ENCODE peak calls at places on chromosomes 7 and 10, in six cellular contexts. One of them, this sample, is unnamed.

GRCh38 chr10:77587424-77587806 is 50.2 kb downstream of the KCNMA1 start:
- DNase-seq in HFFc6: no peak
- DNase-seq in GM06990: no peak
- DNase-seq in CD8-positive, alpha-beta T cell: no peak
- DNase-seq in progenitor cell of endocrine pancreas: no peak
- DNase-seq in fibroblast of the aortic adventitia: no peak
- DNase-seq in this sample: no peak

GRCh38 chr10:121831777-121832176 is 96.1 kb downstream of the ATE1 start:
- DNase-seq in progenitor cell of endocrine pancreas: no peak
- DNase-seq in HFFc6: no peak
- DNase-seq in fibroblast of the aortic adventitia: peak; percentile 11
- DNase-seq in CD8-positive, alpha-beta T cell: no peak
- DNase-seq in GM06990: no peak
- DNase-seq in this sample: no peak

GRCh38 chr7:5594616-5595544 is 171.2 kb upstream of the TNRC18 start:
- DNase-seq in fibroblast of the aortic adventitia: no peak
- DNase-seq in progenitor cell of endocrine pancreas: no peak
- DNase-seq in CD8-positive, alpha-beta T cell: no peak
- DNase-seq in HFFc6: no peak
- DNase-seq in GM06990: no peak
- DNase-seq in this sample: no peak

GRCh38 chr10:128064615-128065580 is 61.3 kb downstream of the MKI67 start:
- DNase-seq in CD8-positive, alpha-beta T cell: peak; percentile 82
- DNase-seq in HFFc6: peak; percentile 17
- DNase-seq in GM06990: peak; percentile 72
- DNase-seq in fibroblast of the aortic adventitia: peak; percentile 31
- DNase-seq in progenitor cell of endocrine pancreas: no peak
- DNase-seq in this sample: no peak

GRCh38 chr10:101066890-101067355 is 5.1 kb downstream of the KAZALD1 start:
- DNase-seq in fibroblast of the aortic adventitia: peak; percentile 10
- DNase-seq in progenitor cell of endocrine pancreas: no peak
- DNase-seq in HFFc6: no peak
- DNase-seq in GM06990: no peak
- DNase-seq in CD8-positive, alpha-beta T cell: no peak
- DNase-seq in this sample: no peak

GRCh38 chr10:119657725-119658124 is 6.5 kb downstream of the BAG3 start:
- DNase-seq in fibroblast of the aortic adventitia: peak; percentile 47
- DNase-seq in HFFc6: no peak
- DNase-seq in CD8-positive, alpha-beta T cell: no peak
- DNase-seq in progenitor cell of endocrine pancreas: no peak
- DNase-seq in GM06990: no peak
- DNase-seq in this sample: no peak

GRCh38 chr7:117479480-117480224 is at the start of gene CFTR:
- DNase-seq in CD8-positive, alpha-beta T cell: no peak
- DNase-seq in GM06990: no peak
- DNase-seq in fibroblast of the aortic adventitia: no peak
- DNase-seq in progenitor cell of endocrine pancreas: peak; percentile 32
- DNase-seq in HFFc6: no peak
- DNase-seq in this sample: peak; percentile 21

GRCh38 chr10:91271886-91272285 is 51.4 kb downstream of the PCGF5 start:
- DNase-seq in fibroblast of the aortic adventitia: peak; percentile 17
- DNase-seq in HFFc6: peak; percentile 72
- DNase-seq in CD8-positive, alpha-beta T cell: no peak
- DNase-seq in progenitor cell of endocrine pancreas: no peak
- DNase-seq in GM06990: no peak
- DNase-seq in this sample: no peak

GRCh38 chr10:124827474-124827873 is 25.9 kb downstream of the ABRAXAS2 start:
- DNase-seq in fibroblast of the aortic adventitia: peak; percentile 66
- DNase-seq in CD8-positive, alpha-beta T cell: no peak
- DNase-seq in HFFc6: peak; percentile 8
- DNase-seq in progenitor cell of endocrine pancreas: no peak
- DNase-seq in GM06990: no peak
- DNase-seq in this sample: no peak

GRCh38 chr10:44975487-44976331 is 2.9 kb downstream of the DEPP1 start:
- DNase-seq in GM06990: no peak
- DNase-seq in HFFc6: no peak
- DNase-seq in progenitor cell of endocrine pancreas: no peak
- DNase-seq in CD8-positive, alpha-beta T cell: no peak
- DNase-seq in fibroblast of the aortic adventitia: peak; percentile 88
- DNase-seq in this sample: no peak

DNA sequence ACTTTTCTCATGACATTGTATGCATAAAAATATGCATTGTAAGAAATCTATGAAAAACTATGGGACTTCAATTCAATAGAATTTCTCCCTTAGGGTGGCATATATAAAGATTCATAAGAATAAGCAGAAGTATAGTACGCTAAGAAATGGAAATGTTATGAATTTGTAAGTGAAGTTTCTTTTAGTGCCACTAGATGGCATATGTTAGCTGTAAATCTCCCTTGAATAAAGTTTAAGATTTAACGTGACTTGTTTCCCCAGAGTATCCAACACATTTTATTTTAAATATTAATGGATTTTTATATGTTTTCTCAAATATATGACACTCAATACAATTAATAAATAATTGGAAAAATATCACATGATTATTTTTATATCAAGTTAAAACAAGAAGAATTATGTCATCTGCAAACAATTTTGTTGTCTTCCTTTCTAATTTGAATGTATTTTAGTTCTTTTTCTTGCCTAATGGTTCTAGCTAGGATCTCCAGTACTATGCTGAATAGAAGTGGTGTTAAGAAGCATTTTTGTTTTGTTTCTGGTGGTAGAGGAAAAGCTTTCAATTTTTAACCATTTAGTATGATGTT is 287.2 kb downstream of the HGF start:
- DNase-seq in CD8-positive, alpha-beta T cell: no peak
- DNase-seq in HFFc6: peak; percentile 38
- DNase-seq in fibroblast of the aortic adventitia: peak; percentile 74
- DNase-seq in progenitor cell of endocrine pancreas: no peak
- DNase-seq in GM06990: no peak
- DNase-seq in this sample: no peak
- TF ChIP-seq CTCF in CD8-positive, alpha-beta T cell: peak; percentile 68
- TF ChIP-seq CTCF in HFFc6: peak; percentile 91
- TF ChIP-seq CTCF in fibroblast of the aortic adventitia: peak; percentile 48
- TF ChIP-seq CTCF in progenitor cell of endocrine pancreas: peak; percentile 82
- TF ChIP-seq CTCF in GM06990: peak; percentile 50
- TF ChIP-seq CTCF in this sample: peak; percentile 84

DNA sequence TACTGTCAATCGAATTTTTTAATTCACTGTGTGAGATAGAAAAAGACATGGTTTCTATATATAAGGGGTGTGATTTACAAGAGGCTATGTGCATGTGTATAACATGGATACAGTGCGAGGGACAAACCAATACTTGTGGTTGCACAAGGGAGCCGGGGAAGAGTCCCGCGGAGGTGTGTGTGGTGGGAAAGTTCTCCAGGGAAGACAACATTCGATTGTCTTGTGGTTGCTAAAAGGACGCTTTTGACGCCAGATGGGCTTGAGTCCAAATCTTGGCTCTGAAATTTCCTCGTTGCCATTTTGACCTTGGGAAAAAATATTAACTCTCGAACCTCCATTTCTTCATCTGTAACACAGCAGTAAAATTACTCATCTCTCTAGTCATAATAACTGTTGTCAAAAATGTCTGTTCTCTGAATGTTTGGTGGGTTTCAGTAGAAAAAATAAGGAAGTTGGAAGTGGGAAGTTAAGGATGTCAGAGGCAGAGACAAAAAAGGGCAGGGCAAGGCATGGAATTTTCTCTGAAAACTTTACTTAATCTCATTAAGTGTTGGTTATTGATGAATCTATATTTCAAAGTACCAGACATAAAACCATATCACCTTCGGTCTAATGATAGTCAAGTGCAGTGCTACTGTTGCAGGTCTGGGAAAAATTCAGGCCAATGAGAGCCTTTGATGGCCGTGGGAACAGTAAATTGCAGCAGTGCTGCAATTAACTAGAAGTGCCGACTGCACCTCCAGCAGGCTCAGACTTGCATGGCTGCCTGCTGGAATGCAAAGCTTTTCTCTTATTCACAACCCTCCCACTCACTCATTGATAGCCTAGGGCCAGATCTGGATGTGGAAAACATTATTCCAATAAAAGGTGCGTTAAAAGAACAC is 16.6 kb downstream of the PLXDC2 start:
- DNase-seq in CD8-positive, alpha-beta T cell: no peak
- DNase-seq in HFFc6: no peak
- DNase-seq in GM06990: no peak
- DNase-seq in progenitor cell of endocrine pancreas: no peak
- DNase-seq in fibroblast of the aortic adventitia: no peak
- DNase-seq in this sample: no peak
- TF ChIP-seq CTCF in CD8-positive, alpha-beta T cell: no peak
- TF ChIP-seq CTCF in HFFc6: no peak
- TF ChIP-seq CTCF in GM06990: no peak
- TF ChIP-seq CTCF in progenitor cell of endocrine pancreas: no peak
- TF ChIP-seq CTCF in fibroblast of the aortic adventitia: no peak
- TF ChIP-seq CTCF in this sample: no peak

GRCh38 chr10:70404036-70404905 is at the start of gene EIF4EBP2:
- DNase-seq in fibroblast of the aortic adventitia: peak; percentile 94
- DNase-seq in GM06990: peak; percentile 99
- DNase-seq in CD8-positive, alpha-beta T cell: peak; percentile 95
- DNase-seq in progenitor cell of endocrine pancreas: peak; percentile 98
- DNase-seq in HFFc6: peak; percentile 90
- DNase-seq in this sample: peak; percentile 100

GRCh38 chr10:70399177-70399576 is 4.8 kb upstream of the EIF4EBP2 start:
- DNase-seq in fibroblast of the aortic adventitia: no peak
- DNase-seq in HFFc6: no peak
- DNase-seq in CD8-positive, alpha-beta T cell: no peak
- DNase-seq in GM06990: no peak
- DNase-seq in progenitor cell of endocrine pancreas: no peak
- DNase-seq in this sample: no peak

GRCh38 chr10:70404906-70405824 is 1.2 kb downstream of the EIF4EBP2 start:
- DNase-seq in progenitor cell of endocrine pancreas: no peak
- DNase-seq in fibroblast of the aortic adventitia: peak; percentile 99
- DNase-seq in GM06990: no peak
- DNase-seq in CD8-positive, alpha-beta T cell: no peak
- DNase-seq in HFFc6: peak; percentile 89
- DNase-seq in this sample: peak; percentile 39

GRCh38 chr10:70403483-70404035 is 386 bp upstream of the EIF4EBP2 start:
- DNase-seq in HFFc6: no peak
- DNase-seq in GM06990: no peak
- DNase-seq in CD8-positive, alpha-beta T cell: no peak
- DNase-seq in fibroblast of the aortic adventitia: no peak
- DNase-seq in progenitor cell of endocrine pancreas: no peak
- DNase-seq in this sample: no peak
- TF ChIP-seq CTCF in HFFc6: no peak
- TF ChIP-seq CTCF in GM06990: no peak
- TF ChIP-seq CTCF in CD8-positive, alpha-beta T cell: no peak
- TF ChIP-seq CTCF in fibroblast of the aortic adventitia: no peak
- TF ChIP-seq CTCF in progenitor cell of endocrine pancreas: no peak
- TF ChIP-seq CTCF in this sample: no peak

GRCh38 chr7:82164410-82164809 is 279.2 kb downstream of the CACNA2D1 start:
- DNase-seq in GM06990: no peak
- DNase-seq in CD8-positive, alpha-beta T cell: no peak
- DNase-seq in HFFc6: no peak
- DNase-seq in progenitor cell of endocrine pancreas: no peak
- DNase-seq in fibroblast of the aortic adventitia: no peak
- DNase-seq in this sample: no peak

GRCh38 chr7:82166666-82167065 is 276.9 kb downstream of the CACNA2D1 start:
- DNase-seq in CD8-positive, alpha-beta T cell: no peak
- DNase-seq in progenitor cell of endocrine pancreas: no peak
- DNase-seq in fibroblast of the aortic adventitia: peak; percentile 24
- DNase-seq in HFFc6: no peak
- DNase-seq in GM06990: no peak
- DNase-seq in this sample: no peak

GRCh38 chr7:82163586-82163985 is 280.0 kb downstream of the CACNA2D1 start:
- DNase-seq in fibroblast of the aortic adventitia: no peak
- DNase-seq in GM06990: no peak
- DNase-seq in HFFc6: no peak
- DNase-seq in progenitor cell of endocrine pancreas: no peak
- DNase-seq in CD8-positive, alpha-beta T cell: no peak
- DNase-seq in this sample: no peak

GRCh38 chr7:82167568-82168314 is 275.8 kb downstream of the CACNA2D1 start:
- DNase-seq in HFFc6: no peak
- DNase-seq in progenitor cell of endocrine pancreas: no peak
- DNase-seq in GM06990: no peak
- DNase-seq in fibroblast of the aortic adventitia: peak; percentile 18
- DNase-seq in CD8-positive, alpha-beta T cell: no peak
- DNase-seq in this sample: no peak

DNA sequence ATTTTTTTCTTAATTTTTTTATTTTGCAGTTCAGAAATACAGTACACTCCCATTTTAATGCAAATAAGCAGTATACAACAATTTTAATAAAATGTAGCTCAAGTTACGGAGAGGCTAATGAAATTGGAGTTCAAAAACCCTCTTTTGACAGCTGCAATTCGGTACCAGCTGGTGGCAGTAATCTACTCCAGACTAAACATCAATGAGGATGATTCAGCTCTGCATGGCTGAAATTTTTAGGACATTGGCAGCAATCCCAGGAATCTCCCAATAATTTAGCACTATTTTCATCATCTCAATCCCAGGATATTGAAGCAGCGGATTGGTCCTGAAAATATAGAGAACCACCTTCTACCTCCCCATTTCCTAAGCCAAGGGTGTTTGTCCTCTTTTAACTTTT is 278.8 kb downstream of the CACNA2D1 start:
- DNase-seq in CD8-positive, alpha-beta T cell: no peak
- DNase-seq in GM06990: no peak
- DNase-seq in fibroblast of the aortic adventitia: peak; percentile 92
- DNase-seq in HFFc6: peak; percentile 63
- DNase-seq in progenitor cell of endocrine pancreas: no peak
- DNase-seq in this sample: no peak
- TF ChIP-seq CTCF in CD8-positive, alpha-beta T cell: no peak
- TF ChIP-seq CTCF in GM06990: peak; percentile 4
- TF ChIP-seq CTCF in fibroblast of the aortic adventitia: peak; percentile 46
- TF ChIP-seq CTCF in HFFc6: peak; percentile 72
- TF ChIP-seq CTCF in progenitor cell of endocrine pancreas: no peak
- TF ChIP-seq CTCF in this sample: no peak

GRCh38 chr7:32588657-32589056 is 93.4 kb downstream of the AVL9 start:
- DNase-seq in progenitor cell of endocrine pancreas: no peak
- DNase-seq in fibroblast of the aortic adventitia: peak; percentile 46
- DNase-seq in HFFc6: peak; percentile 69
- DNase-seq in GM06990: no peak
- DNase-seq in CD8-positive, alpha-beta T cell: no peak
- DNase-seq in this sample: no peak
- TF ChIP-seq CTCF in progenitor cell of endocrine pancreas: no peak
- TF ChIP-seq CTCF in fibroblast of the aortic adventitia: no peak
- TF ChIP-seq CTCF in HFFc6: peak; percentile 19
- TF ChIP-seq CTCF in GM06990: no peak
- TF ChIP-seq CTCF in CD8-positive, alpha-beta T cell: no peak
- TF ChIP-seq CTCF in this sample: no peak

GRCh38 chr10:102918817-102919236 is 733 bp downstream of the CNNM2 start:
- DNase-seq in progenitor cell of endocrine pancreas: no peak
- DNase-seq in CD8-positive, alpha-beta T cell: peak; percentile 27
- DNase-seq in fibroblast of the aortic adventitia: no peak
- DNase-seq in HFFc6: no peak
- DNase-seq in GM06990: no peak
- DNase-seq in this sample: no peak
- TF ChIP-seq CTCF in progenitor cell of endocrine pancreas: no peak
- TF ChIP-seq CTCF in CD8-positive, alpha-beta T cell: no peak
- TF ChIP-seq CTCF in fibroblast of the aortic adventitia: no peak
- TF ChIP-seq CTCF in HFFc6: peak; percentile 25
- TF ChIP-seq CTCF in GM06990: no peak
- TF ChIP-seq CTCF in this sample: no peak

This sample was measured in endothelial cell.